ENCODE peak calls at places on chromosomes 11 and 22, in ten cellular contexts. One of them, this sample, is unnamed.

GRCh38 chr11:101881586-101881985 is 33.2 kb upstream of the CEP126 start:
- DNase-seq in SK-N-MC: no peak
- DNase-seq in smooth muscle cell of the brain vasculature: no peak
- DNase-seq in thyroid gland: no peak
- DNase-seq in amygdala: no peak
- DNase-seq in CD14-positive monocyte: no peak
- DNase-seq in effector memory CD4-positive, alpha-beta T cell: no peak
- DNase-seq in GM12891: no peak
- DNase-seq in stimulated activated CD4-positive, alpha-beta T cell treated with anti-CD3 and anti-CD28 coated beads, TNF-alpha, amount 100 ng/mL, for 4 hours: no peak
- DNase-seq in stomach: no peak
- DNase-seq in this sample: no peak

GRCh38 chr11:34641981-34642380 is 21.1 kb downstream of the EHF start:
- DNase-seq in amygdala: no peak
- DNase-seq in thyroid gland: peak
- DNase-seq in GM12891: no peak
- DNase-seq in stomach: no peak
- DNase-seq in effector memory CD4-positive, alpha-beta T cell: no peak
- DNase-seq in SK-N-MC: no peak
- DNase-seq in stimulated activated CD4-positive, alpha-beta T cell treated with anti-CD3 and anti-CD28 coated beads, TNF-alpha, amount 100 ng/mL, for 4 hours: no peak
- DNase-seq in CD14-positive monocyte: no peak
- DNase-seq in smooth muscle cell of the brain vasculature: no peak
- DNase-seq in this sample: no peak

GRCh38 chr11:88569342-88569741 is 231.8 kb upstream of the CTSC start:
- DNase-seq in CD14-positive monocyte: no peak
- DNase-seq in stomach: no peak
- DNase-seq in amygdala: no peak
- DNase-seq in smooth muscle cell of the brain vasculature: no peak
- DNase-seq in stimulated activated CD4-positive, alpha-beta T cell treated with anti-CD3 and anti-CD28 coated beads, TNF-alpha, amount 100 ng/mL, for 4 hours: no peak
- DNase-seq in thyroid gland: no peak
- DNase-seq in effector memory CD4-positive, alpha-beta T cell: no peak
- DNase-seq in SK-N-MC: no peak
- DNase-seq in GM12891: no peak
- DNase-seq in this sample: no peak

GRCh38 chr11:95641506-95641905 is 148.1 kb downstream of the FAM76B start:
- DNase-seq in GM12891: peak
- DNase-seq in SK-N-MC: no peak
- DNase-seq in stimulated activated CD4-positive, alpha-beta T cell treated with anti-CD3 and anti-CD28 coated beads, TNF-alpha, amount 100 ng/mL, for 4 hours: no peak
- DNase-seq in thyroid gland: peak
- DNase-seq in stomach: no peak
- DNase-seq in smooth muscle cell of the brain vasculature: no peak
- DNase-seq in effector memory CD4-positive, alpha-beta T cell: peak
- DNase-seq in amygdala: no peak
- DNase-seq in CD14-positive monocyte: no peak
- DNase-seq in this sample: no peak

GRCh38 chr11:118169300-118170140 is 6.9 kb downstream of the SCN2B start:
- DNase-seq in CD14-positive monocyte: no peak
- DNase-seq in effector memory CD4-positive, alpha-beta T cell: no peak
- DNase-seq in stimulated activated CD4-positive, alpha-beta T cell treated with anti-CD3 and anti-CD28 coated beads, TNF-alpha, amount 100 ng/mL, for 4 hours: no peak
- DNase-seq in stomach: no peak
- DNase-seq in amygdala: no peak
- DNase-seq in thyroid gland: no peak
- DNase-seq in SK-N-MC: no peak
- DNase-seq in smooth muscle cell of the brain vasculature: no peak
- DNase-seq in GM12891: no peak
- DNase-seq in this sample: no peak

GRCh38 chr11:16117989-16118810 is 238.1 kb downstream of the SOX6 start:
- DNase-seq in effector memory CD4-positive, alpha-beta T cell: no peak
- DNase-seq in GM12891: no peak
- DNase-seq in amygdala: no peak
- DNase-seq in stomach: no peak
- DNase-seq in stimulated activated CD4-positive, alpha-beta T cell treated with anti-CD3 and anti-CD28 coated beads, TNF-alpha, amount 100 ng/mL, for 4 hours: no peak
- DNase-seq in SK-N-MC: no peak
- DNase-seq in thyroid gland: no peak
- DNase-seq in CD14-positive monocyte: no peak
- DNase-seq in smooth muscle cell of the brain vasculature: no peak
- DNase-seq in this sample: no peak

GRCh38 chr22:47165338-47165931 is 403.0 kb downstream of the TBC1D22A start:
- DNase-seq in smooth muscle cell of the brain vasculature: no peak
- DNase-seq in GM12891: no peak
- DNase-seq in stomach: no peak
- DNase-seq in thyroid gland: no peak
- DNase-seq in SK-N-MC: no peak
- DNase-seq in CD14-positive monocyte: no peak
- DNase-seq in amygdala: no peak
- DNase-seq in effector memory CD4-positive, alpha-beta T cell: no peak
- DNase-seq in stimulated activated CD4-positive, alpha-beta T cell treated with anti-CD3 and anti-CD28 coated beads, TNF-alpha, amount 100 ng/mL, for 4 hours: no peak
- DNase-seq in this sample: no peak

GRCh38 chr11:69666261-69666660 is 8.9 kb downstream of the LTO1 start:
- DNase-seq in effector memory CD4-positive, alpha-beta T cell: no peak
- DNase-seq in amygdala: no peak
- DNase-seq in thyroid gland: no peak
- DNase-seq in CD14-positive monocyte: no peak
- DNase-seq in stomach: no peak
- DNase-seq in stimulated activated CD4-positive, alpha-beta T cell treated with anti-CD3 and anti-CD28 coated beads, TNF-alpha, amount 100 ng/mL, for 4 hours: no peak
- DNase-seq in SK-N-MC: no peak
- DNase-seq in GM12891: no peak
- DNase-seq in smooth muscle cell of the brain vasculature: no peak
- DNase-seq in this sample: no peak

GRCh38 chr11:57545883-57546282 is 8.5 kb downstream of the SMTNL1 start:
- DNase-seq in stomach: no peak
- DNase-seq in amygdala: no peak
- DNase-seq in CD14-positive monocyte: no peak
- DNase-seq in effector memory CD4-positive, alpha-beta T cell: no peak
- DNase-seq in thyroid gland: no peak
- DNase-seq in GM12891: no peak
- DNase-seq in smooth muscle cell of the brain vasculature: no peak
- DNase-seq in SK-N-MC: no peak
- DNase-seq in stimulated activated CD4-positive, alpha-beta T cell treated with anti-CD3 and anti-CD28 coated beads, TNF-alpha, amount 100 ng/mL, for 4 hours: no peak
- DNase-seq in this sample: no peak

GRCh38 chr11:127034973-127035372 is 34.4 kb upstream of the KIRREL3 start:
- DNase-seq in stomach: no peak
- DNase-seq in thyroid gland: no peak
- DNase-seq in GM12891: no peak
- DNase-seq in smooth muscle cell of the brain vasculature: no peak
- DNase-seq in effector memory CD4-positive, alpha-beta T cell: no peak
- DNase-seq in stimulated activated CD4-positive, alpha-beta T cell treated with anti-CD3 and anti-CD28 coated beads, TNF-alpha, amount 100 ng/mL, for 4 hours: no peak
- DNase-seq in CD14-positive monocyte: no peak
- DNase-seq in amygdala: no peak
- DNase-seq in SK-N-MC: no peak
- DNase-seq in this sample: no peak

GRCh38 chr11:213111-213510 is 5.6 kb downstream of the RIC8A start:
- DNase-seq in CD14-positive monocyte: no peak
- DNase-seq in thyroid gland: no peak
- DNase-seq in SK-N-MC: no peak
- DNase-seq in smooth muscle cell of the brain vasculature: no peak
- DNase-seq in effector memory CD4-positive, alpha-beta T cell: no peak
- DNase-seq in GM12891: no peak
- DNase-seq in stomach: peak
- DNase-seq in amygdala: no peak
- DNase-seq in stimulated activated CD4-positive, alpha-beta T cell treated with anti-CD3 and anti-CD28 coated beads, TNF-alpha, amount 100 ng/mL, for 4 hours: no peak
- DNase-seq in this sample: no peak

GRCh38 chr11:124674571-124674970 is 867 bp downstream of the SPA17 start:
- DNase-seq in thyroid gland: no peak
- DNase-seq in stimulated activated CD4-positive, alpha-beta T cell treated with anti-CD3 and anti-CD28 coated beads, TNF-alpha, amount 100 ng/mL, for 4 hours: no peak
- DNase-seq in amygdala: no peak
- DNase-seq in SK-N-MC: no peak
- DNase-seq in effector memory CD4-positive, alpha-beta T cell: no peak
- DNase-seq in stomach: no peak
- DNase-seq in smooth muscle cell of the brain vasculature: no peak
- DNase-seq in CD14-positive monocyte: no peak
- DNase-seq in GM12891: no peak
- DNase-seq in this sample: no peak

GRCh38 chr11:111911563-111912401 is at the start of gene CRYAB:
- DNase-seq in thyroid gland: peak
- DNase-seq in smooth muscle cell of the brain vasculature: no peak
- DNase-seq in stomach: peak
- DNase-seq in amygdala: peak
- DNase-seq in SK-N-MC: no peak
- DNase-seq in CD14-positive monocyte: no peak
- DNase-seq in GM12891: no peak
- DNase-seq in effector memory CD4-positive, alpha-beta T cell: no peak
- DNase-seq in stimulated activated CD4-positive, alpha-beta T cell treated with anti-CD3 and anti-CD28 coated beads, TNF-alpha, amount 100 ng/mL, for 4 hours: no peak
- DNase-seq in this sample: peak

GRCh38 chr11:45754746-45755145 is 50.2 kb upstream of the SLC35C1 start:
- DNase-seq in smooth muscle cell of the brain vasculature: no peak
- DNase-seq in amygdala: no peak
- DNase-seq in stimulated activated CD4-positive, alpha-beta T cell treated with anti-CD3 and anti-CD28 coated beads, TNF-alpha, amount 100 ng/mL, for 4 hours: no peak
- DNase-seq in effector memory CD4-positive, alpha-beta T cell: no peak
- DNase-seq in GM12891: no peak
- DNase-seq in stomach: no peak
- DNase-seq in SK-N-MC: no peak
- DNase-seq in CD14-positive monocyte: no peak
- DNase-seq in thyroid gland: no peak
- DNase-seq in this sample: no peak

GRCh38 chr11:47245586-47246357 is 2.8 kb downstream of the ACP2 start:
- DNase-seq in smooth muscle cell of the brain vasculature: no peak
- DNase-seq in stimulated activated CD4-positive, alpha-beta T cell treated with anti-CD3 and anti-CD28 coated beads, TNF-alpha, amount 100 ng/mL, for 4 hours: no peak
- DNase-seq in amygdala: no peak
- DNase-seq in CD14-positive monocyte: no peak
- DNase-seq in SK-N-MC: no peak
- DNase-seq in GM12891: no peak
- DNase-seq in thyroid gland: no peak
- DNase-seq in effector memory CD4-positive, alpha-beta T cell: no peak
- DNase-seq in stomach: no peak
- DNase-seq in this sample: no peak

GRCh38 chr11:575324-575995 is 810 bp upstream of the PHRF1 start:
- DNase-seq in thyroid gland: peak
- DNase-seq in smooth muscle cell of the brain vasculature: no peak
- DNase-seq in SK-N-MC: no peak
- DNase-seq in GM12891: no peak
- DNase-seq in effector memory CD4-positive, alpha-beta T cell: no peak
- DNase-seq in stimulated activated CD4-positive, alpha-beta T cell treated with anti-CD3 and anti-CD28 coated beads, TNF-alpha, amount 100 ng/mL, for 4 hours: no peak
- DNase-seq in amygdala: no peak
- DNase-seq in CD14-positive monocyte: no peak
- DNase-seq in stomach: no peak
- DNase-seq in this sample: no peak

GRCh38 chr11:117074122-117074521 is 24.1 kb downstream of the SIK3 start:
- DNase-seq in CD14-positive monocyte: no peak
- DNase-seq in thyroid gland: no peak
- DNase-seq in amygdala: no peak
- DNase-seq in SK-N-MC: no peak
- DNase-seq in stimulated activated CD4-positive, alpha-beta T cell treated with anti-CD3 and anti-CD28 coated beads, TNF-alpha, amount 100 ng/mL, for 4 hours: no peak
- DNase-seq in smooth muscle cell of the brain vasculature: no peak
- DNase-seq in stomach: no peak
- DNase-seq in GM12891: no peak
- DNase-seq in effector memory CD4-positive, alpha-beta T cell: no peak
- DNase-seq in this sample: no peak

GRCh38 chr11:118531597-118532084 is 649 bp downstream of the TMEM25 start:
- DNase-seq in thyroid gland: peak
- DNase-seq in stimulated activated CD4-positive, alpha-beta T cell treated with anti-CD3 and anti-CD28 coated beads, TNF-alpha, amount 100 ng/mL, for 4 hours: no peak
- DNase-seq in GM12891: no peak
- DNase-seq in stomach: no peak
- DNase-seq in CD14-positive monocyte: no peak
- DNase-seq in SK-N-MC: no peak
- DNase-seq in amygdala: no peak
- DNase-seq in effector memory CD4-positive, alpha-beta T cell: no peak
- DNase-seq in smooth muscle cell of the brain vasculature: no peak
- DNase-seq in this sample: no peak

GRCh38 chr22:31250740-31251330 is 38.7 kb downstream of the LIMK2 start:
- DNase-seq in stimulated activated CD4-positive, alpha-beta T cell treated with anti-CD3 and anti-CD28 coated beads, TNF-alpha, amount 100 ng/mL, for 4 hours: no peak
- DNase-seq in GM12891: no peak
- DNase-seq in effector memory CD4-positive, alpha-beta T cell: no peak
- DNase-seq in CD14-positive monocyte: no peak
- DNase-seq in SK-N-MC: no peak
- DNase-seq in amygdala: no peak
- DNase-seq in stomach: no peak
- DNase-seq in thyroid gland: no peak
- DNase-seq in smooth muscle cell of the brain vasculature: no peak
- DNase-seq in this sample: no peak

GRCh38 chr11:369336-370018 is at the start of gene B4GALNT4:
- DNase-seq in GM12891: peak
- DNase-seq in stimulated activated CD4-positive, alpha-beta T cell treated with anti-CD3 and anti-CD28 coated beads, TNF-alpha, amount 100 ng/mL, for 4 hours: no peak
- DNase-seq in effector memory CD4-positive, alpha-beta T cell: no peak
- DNase-seq in stomach: no peak
- DNase-seq in CD14-positive monocyte: no peak
- DNase-seq in thyroid gland: peak
- DNase-seq in smooth muscle cell of the brain vasculature: no peak
- DNase-seq in SK-N-MC: no peak
- DNase-seq in amygdala: peak
- DNase-seq in this sample: no peak

GRCh38 chr22:48488611-48489456 is 1338.8 kb downstream of the BRD1 start:
- DNase-seq in CD14-positive monocyte: no peak
- DNase-seq in amygdala: no peak
- DNase-seq in SK-N-MC: no peak
- DNase-seq in thyroid gland: no peak
- DNase-seq in stimulated activated CD4-positive, alpha-beta T cell treated with anti-CD3 and anti-CD28 coated beads, TNF-alpha, amount 100 ng/mL, for 4 hours: no peak
- DNase-seq in GM12891: no peak
- DNase-seq in effector memory CD4-positive, alpha-beta T cell: no peak
- DNase-seq in smooth muscle cell of the brain vasculature: no peak
- DNase-seq in stomach: no peak
- DNase-seq in this sample: no peak

GRCh38 chr11:6925636-6926207 is 504 bp upstream of the ZNF215 start:
- DNase-seq in stimulated activated CD4-positive, alpha-beta T cell treated with anti-CD3 and anti-CD28 coated beads, TNF-alpha, amount 100 ng/mL, for 4 hours: no peak
- DNase-seq in effector memory CD4-positive, alpha-beta T cell: no peak
- DNase-seq in thyroid gland: no peak
- DNase-seq in CD14-positive monocyte: no peak
- DNase-seq in stomach: no peak
- DNase-seq in SK-N-MC: no peak
- DNase-seq in amygdala: no peak
- DNase-seq in smooth muscle cell of the brain vasculature: no peak
- DNase-seq in GM12891: no peak
- DNase-seq in this sample: no peak

GRCh38 chr11:67489860-67490726 is 7.3 kb downstream of the AIP start:
- DNase-seq in thyroid gland: no peak
- DNase-seq in CD14-positive monocyte: no peak
- DNase-seq in smooth muscle cell of the brain vasculature: no peak
- DNase-seq in stomach: no peak
- DNase-seq in GM12891: no peak
- DNase-seq in SK-N-MC: no peak
- DNase-seq in amygdala: no peak
- DNase-seq in stimulated activated CD4-positive, alpha-beta T cell treated with anti-CD3 and anti-CD28 coated beads, TNF-alpha, amount 100 ng/mL, for 4 hours: no peak
- DNase-seq in effector memory CD4-positive, alpha-beta T cell: no peak
- DNase-seq in this sample: no peak

GRCh38 chr11:98507208-98507607 is 513.5 kb upstream of the CNTN5 start:
- DNase-seq in stomach: no peak
- DNase-seq in stimulated activated CD4-positive, alpha-beta T cell treated with anti-CD3 and anti-CD28 coated beads, TNF-alpha, amount 100 ng/mL, for 4 hours: no peak
- DNase-seq in GM12891: no peak
- DNase-seq in effector memory CD4-positive, alpha-beta T cell: no peak
- DNase-seq in CD14-positive monocyte: no peak
- DNase-seq in thyroid gland: no peak
- DNase-seq in smooth muscle cell of the brain vasculature: no peak
- DNase-seq in SK-N-MC: no peak
- DNase-seq in amygdala: no peak
- DNase-seq in this sample: no peak

GRCh38 chr11:65899356-65900124 is 648 bp downstream of the FOSL1 start:
- DNase-seq in thyroid gland: peak
- DNase-seq in CD14-positive monocyte: peak
- DNase-seq in stimulated activated CD4-positive, alpha-beta T cell treated with anti-CD3 and anti-CD28 coated beads, TNF-alpha, amount 100 ng/mL, for 4 hours: peak
- DNase-seq in stomach: peak
- DNase-seq in effector memory CD4-positive, alpha-beta T cell: peak
- DNase-seq in GM12891: peak
- DNase-seq in SK-N-MC: no peak
- DNase-seq in smooth muscle cell of the brain vasculature: no peak
- DNase-seq in amygdala: no peak
- DNase-seq in this sample: peak

GRCh38 chr11:8403310-8403709 is 139.6 kb upstream of the LMO1 start:
- DNase-seq in stomach: no peak
- DNase-seq in SK-N-MC: no peak
- DNase-seq in stimulated activated CD4-positive, alpha-beta T cell treated with anti-CD3 and anti-CD28 coated beads, TNF-alpha, amount 100 ng/mL, for 4 hours: no peak
- DNase-seq in amygdala: no peak
- DNase-seq in thyroid gland: no peak
- DNase-seq in GM12891: no peak
- DNase-seq in smooth muscle cell of the brain vasculature: no peak
- DNase-seq in CD14-positive monocyte: no peak
- DNase-seq in effector memory CD4-positive, alpha-beta T cell: no peak
- DNase-seq in this sample: no peak

GRCh38 chr11:9568854-9569587 is 4.4 kb upstream of the WEE1 start:
- DNase-seq in stimulated activated CD4-positive, alpha-beta T cell treated with anti-CD3 and anti-CD28 coated beads, TNF-alpha, amount 100 ng/mL, for 4 hours: no peak
- DNase-seq in GM12891: no peak
- DNase-seq in SK-N-MC: peak
- DNase-seq in effector memory CD4-positive, alpha-beta T cell: no peak
- DNase-seq in smooth muscle cell of the brain vasculature: peak
- DNase-seq in CD14-positive monocyte: no peak
- DNase-seq in amygdala: no peak
- DNase-seq in stomach: peak
- DNase-seq in thyroid gland: peak
- DNase-seq in this sample: peak

GRCh38 chr11:96021901-96022650 is 98.2 kb upstream of the MTMR2 start:
- DNase-seq in effector memory CD4-positive, alpha-beta T cell: no peak
- DNase-seq in amygdala: no peak
- DNase-seq in CD14-positive monocyte: no peak
- DNase-seq in thyroid gland: no peak
- DNase-seq in smooth muscle cell of the brain vasculature: no peak
- DNase-seq in SK-N-MC: no peak
- DNase-seq in stomach: no peak
- DNase-seq in GM12891: no peak
- DNase-seq in stimulated activated CD4-positive, alpha-beta T cell treated with anti-CD3 and anti-CD28 coated beads, TNF-alpha, amount 100 ng/mL, for 4 hours: no peak
- DNase-seq in this sample: no peak